ENCODE peak calls at places on chromosome 2, in ten cellular contexts. One of them, this sample, is unnamed.

GRCh38 chr2:99481527-99481926 is 8.3 kb downstream of the REV1 start:
- DNase-seq in fibroblast of the aortic adventitia: no peak
- DNase-seq in GM20000: no peak
- DNase-seq in activated CD8-positive, alpha-beta T cell treated with anti-CD3 and anti-CD28 coated beads for 36 hours: no peak
- DNase-seq in A549: no peak
- DNase-seq in CD4-positive, alpha-beta T cell: no peak
- DNase-seq in Calu3: no peak
- DNase-seq in IMR-90: no peak
- DNase-seq in AG04449: no peak
- DNase-seq in omental fat pad: no peak
- DNase-seq in this sample: no peak

GRCh38 chr2:191151315-191151698 is 513 bp upstream of the STAT4 start:
- DNase-seq in fibroblast of the aortic adventitia: no peak
- DNase-seq in GM20000: no peak
- DNase-seq in activated CD8-positive, alpha-beta T cell treated with anti-CD3 and anti-CD28 coated beads for 36 hours: peak; percentile 52
- DNase-seq in A549: no peak
- DNase-seq in CD4-positive, alpha-beta T cell: no peak
- DNase-seq in Calu3: no peak
- DNase-seq in IMR-90: no peak
- DNase-seq in AG04449: no peak
- DNase-seq in omental fat pad: no peak
- DNase-seq in this sample: no peak

GRCh38 chr2:197803033-197803444 is 1.4 kb upstream of the PLCL1 start:
- DNase-seq in fibroblast of the aortic adventitia: peak; percentile 81
- DNase-seq in GM20000: peak; percentile 67
- DNase-seq in activated CD8-positive, alpha-beta T cell treated with anti-CD3 and anti-CD28 coated beads for 36 hours: peak; percentile 33
- DNase-seq in A549: peak; percentile 53
- DNase-seq in CD4-positive, alpha-beta T cell: no peak
- DNase-seq in Calu3: peak; percentile 36
- DNase-seq in IMR-90: peak; percentile 63
- DNase-seq in AG04449: no peak
- DNase-seq in omental fat pad: no peak
- DNase-seq in this sample: peak; percentile 6

GRCh38 chr2:173184031-173185004 is 108.7 kb downstream of the MAP3K20 start:
- DNase-seq in fibroblast of the aortic adventitia: peak; percentile 100
- DNase-seq in GM20000: no peak
- DNase-seq in activated CD8-positive, alpha-beta T cell treated with anti-CD3 and anti-CD28 coated beads for 36 hours: no peak
- DNase-seq in A549: peak; percentile 96
- DNase-seq in CD4-positive, alpha-beta T cell: no peak
- DNase-seq in Calu3: no peak
- DNase-seq in IMR-90: peak; percentile 100
- DNase-seq in AG04449: peak; percentile 99
- DNase-seq in omental fat pad: no peak
- DNase-seq in this sample: no peak

GRCh38 chr2:102184018-102184417 is 2.8 kb upstream of the IL1RL2 start:
- DNase-seq in fibroblast of the aortic adventitia: peak; percentile 29
- DNase-seq in GM20000: no peak
- DNase-seq in activated CD8-positive, alpha-beta T cell treated with anti-CD3 and anti-CD28 coated beads for 36 hours: no peak
- DNase-seq in A549: no peak
- DNase-seq in CD4-positive, alpha-beta T cell: no peak
- DNase-seq in Calu3: no peak
- DNase-seq in IMR-90: no peak
- DNase-seq in AG04449: no peak
- DNase-seq in omental fat pad: no peak
- DNase-seq in this sample: no peak

GRCh38 chr2:197677056-197677455 is 1.7 kb upstream of the RFTN2 start:
- DNase-seq in fibroblast of the aortic adventitia: no peak
- DNase-seq in GM20000: no peak
- DNase-seq in activated CD8-positive, alpha-beta T cell treated with anti-CD3 and anti-CD28 coated beads for 36 hours: no peak
- DNase-seq in A549: no peak
- DNase-seq in CD4-positive, alpha-beta T cell: no peak
- DNase-seq in Calu3: no peak
- DNase-seq in IMR-90: no peak
- DNase-seq in AG04449: no peak
- DNase-seq in omental fat pad: no peak
- DNase-seq in this sample: no peak

GRCh38 chr2:178579006-178579405 is 98.7 kb downstream of the PLEKHA3 start:
- DNase-seq in fibroblast of the aortic adventitia: peak; percentile 20
- DNase-seq in GM20000: no peak
- DNase-seq in activated CD8-positive, alpha-beta T cell treated with anti-CD3 and anti-CD28 coated beads for 36 hours: no peak
- DNase-seq in A549: no peak
- DNase-seq in CD4-positive, alpha-beta T cell: no peak
- DNase-seq in Calu3: no peak
- DNase-seq in IMR-90: peak; percentile 62
- DNase-seq in AG04449: no peak
- DNase-seq in omental fat pad: no peak
- DNase-seq in this sample: no peak

GRCh38 chr2:1929001-1929400 is 184.7 kb upstream of the PXDN start:
- DNase-seq in fibroblast of the aortic adventitia: no peak
- DNase-seq in GM20000: no peak
- DNase-seq in activated CD8-positive, alpha-beta T cell treated with anti-CD3 and anti-CD28 coated beads for 36 hours: no peak
- DNase-seq in A549: no peak
- DNase-seq in CD4-positive, alpha-beta T cell: no peak
- DNase-seq in Calu3: no peak
- DNase-seq in IMR-90: no peak
- DNase-seq in AG04449: no peak
- DNase-seq in omental fat pad: no peak
- DNase-seq in this sample: no peak

GRCh38 chr2:33521791-33522281 is 45.4 kb downstream of the RASGRP3 start:
- DNase-seq in fibroblast of the aortic adventitia: peak; percentile 98
- DNase-seq in GM20000: no peak
- DNase-seq in activated CD8-positive, alpha-beta T cell treated with anti-CD3 and anti-CD28 coated beads for 36 hours: no peak
- DNase-seq in A549: no peak
- DNase-seq in CD4-positive, alpha-beta T cell: no peak
- DNase-seq in Calu3: no peak
- DNase-seq in IMR-90: no peak
- DNase-seq in AG04449: peak; percentile 47
- DNase-seq in omental fat pad: no peak
- DNase-seq in this sample: peak; percentile 11

GRCh38 chr2:215937190-215937589 is 76.2 kb downstream of the MREG start:
- DNase-seq in fibroblast of the aortic adventitia: no peak
- DNase-seq in GM20000: no peak
- DNase-seq in activated CD8-positive, alpha-beta T cell treated with anti-CD3 and anti-CD28 coated beads for 36 hours: no peak
- DNase-seq in A549: no peak
- DNase-seq in CD4-positive, alpha-beta T cell: no peak
- DNase-seq in Calu3: no peak
- DNase-seq in IMR-90: no peak
- DNase-seq in AG04449: no peak
- DNase-seq in omental fat pad: no peak
- DNase-seq in this sample: no peak

GRCh38 chr2:128791120-128791982 is 472.7 kb upstream of the HS6ST1 start:
- DNase-seq in fibroblast of the aortic adventitia: no peak
- DNase-seq in GM20000: no peak
- DNase-seq in activated CD8-positive, alpha-beta T cell treated with anti-CD3 and anti-CD28 coated beads for 36 hours: no peak
- DNase-seq in A549: no peak
- DNase-seq in CD4-positive, alpha-beta T cell: no peak
- DNase-seq in Calu3: no peak
- DNase-seq in IMR-90: no peak
- DNase-seq in AG04449: no peak
- DNase-seq in omental fat pad: no peak
- DNase-seq in this sample: no peak

GRCh38 chr2:157625311-157625710 is 3.4 kb downstream of the ACVR1C start:
- DNase-seq in fibroblast of the aortic adventitia: peak; percentile 2
- DNase-seq in GM20000: no peak
- DNase-seq in activated CD8-positive, alpha-beta T cell treated with anti-CD3 and anti-CD28 coated beads for 36 hours: peak; percentile 14
- DNase-seq in A549: no peak
- DNase-seq in CD4-positive, alpha-beta T cell: no peak
- DNase-seq in Calu3: no peak
- DNase-seq in IMR-90: no peak
- DNase-seq in AG04449: no peak
- DNase-seq in omental fat pad: no peak
- DNase-seq in this sample: no peak

GRCh38 chr2:120675460-120676130 is 60.1 kb upstream of the GLI2 start:
- DNase-seq in fibroblast of the aortic adventitia: peak; percentile 66
- DNase-seq in GM20000: peak; percentile 76
- DNase-seq in activated CD8-positive, alpha-beta T cell treated with anti-CD3 and anti-CD28 coated beads for 36 hours: peak; percentile 63
- DNase-seq in A549: peak; percentile 57
- DNase-seq in CD4-positive, alpha-beta T cell: no peak
- DNase-seq in Calu3: peak; percentile 80
- DNase-seq in IMR-90: peak; percentile 50
- DNase-seq in AG04449: no peak
- DNase-seq in omental fat pad: peak; percentile 53
- DNase-seq in this sample: peak; percentile 25

GRCh38 chr2:36352024-36352398 is 3.6 kb upstream of the CRIM1 start:
- DNase-seq in fibroblast of the aortic adventitia: peak; percentile 75
- DNase-seq in GM20000: peak; percentile 65
- DNase-seq in activated CD8-positive, alpha-beta T cell treated with anti-CD3 and anti-CD28 coated beads for 36 hours: no peak
- DNase-seq in A549: peak; percentile 73
- DNase-seq in CD4-positive, alpha-beta T cell: no peak
- DNase-seq in Calu3: peak; percentile 35
- DNase-seq in IMR-90: peak; percentile 64
- DNase-seq in AG04449: no peak
- DNase-seq in omental fat pad: no peak
- DNase-seq in this sample: no peak

GRCh38 chr2:161250864-161251436 is 57.3 kb upstream of the PSMD14 start:
- DNase-seq in fibroblast of the aortic adventitia: peak; percentile 44
- DNase-seq in GM20000: peak; percentile 39
- DNase-seq in activated CD8-positive, alpha-beta T cell treated with anti-CD3 and anti-CD28 coated beads for 36 hours: no peak
- DNase-seq in A549: peak; percentile 73
- DNase-seq in CD4-positive, alpha-beta T cell: no peak
- DNase-seq in Calu3: peak; percentile 58
- DNase-seq in IMR-90: peak; percentile 37
- DNase-seq in AG04449: no peak
- DNase-seq in omental fat pad: no peak
- DNase-seq in this sample: peak; percentile 35
- TF ChIP-seq CTCF in fibroblast of the aortic adventitia: peak; percentile 63
- TF ChIP-seq CTCF in GM20000: peak; percentile 31
- TF ChIP-seq CTCF in activated CD8-positive, alpha-beta T cell treated with anti-CD3 and anti-CD28 coated beads for 36 hours: peak; percentile 38
- TF ChIP-seq CTCF in A549: peak; percentile 77
- TF ChIP-seq CTCF in CD4-positive, alpha-beta T cell: peak; percentile 34
- TF ChIP-seq CTCF in Calu3: peak; percentile 31
- TF ChIP-seq CTCF in IMR-90: peak; percentile 53
- TF ChIP-seq CTCF in AG04449: peak; percentile 52
- TF ChIP-seq CTCF in omental fat pad: no peak
- TF ChIP-seq CTCF in this sample: peak; percentile 78

GRCh38 chr2:79025421-79025820 is at the start of gene REG3G:
- DNase-seq in fibroblast of the aortic adventitia: no peak
- DNase-seq in GM20000: no peak
- DNase-seq in activated CD8-positive, alpha-beta T cell treated with anti-CD3 and anti-CD28 coated beads for 36 hours: no peak
- DNase-seq in A549: no peak
- DNase-seq in CD4-positive, alpha-beta T cell: no peak
- DNase-seq in Calu3: no peak
- DNase-seq in IMR-90: no peak
- DNase-seq in AG04449: no peak
- DNase-seq in omental fat pad: no peak
- DNase-seq in this sample: no peak

DNA sequence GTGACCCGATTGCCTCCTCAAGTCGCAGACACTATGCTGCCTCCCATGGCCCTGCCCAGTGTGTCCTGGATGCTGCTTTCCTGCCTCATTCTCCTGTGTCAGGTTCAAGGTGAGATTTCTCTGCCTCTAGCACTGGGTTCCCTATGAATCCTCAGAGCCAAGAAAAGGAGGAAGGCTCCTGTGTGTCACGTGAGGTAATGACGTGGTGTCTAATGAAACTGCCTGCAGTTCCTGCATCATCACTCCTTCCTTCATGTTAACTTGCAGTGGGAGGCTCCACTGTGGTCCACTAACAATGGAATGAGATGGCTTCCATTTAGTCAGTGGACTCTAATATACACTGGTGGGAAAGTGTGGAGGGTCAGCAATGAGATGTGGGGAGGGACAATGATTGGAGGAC is 559 bp downstream of the REG3G start:
- DNase-seq in fibroblast of the aortic adventitia: no peak
- DNase-seq in GM20000: no peak
- DNase-seq in activated CD8-positive, alpha-beta T cell treated with anti-CD3 and anti-CD28 coated beads for 36 hours: no peak
- DNase-seq in A549: no peak
- DNase-seq in CD4-positive, alpha-beta T cell: no peak
- DNase-seq in Calu3: no peak
- DNase-seq in IMR-90: no peak
- DNase-seq in AG04449: no peak
- DNase-seq in omental fat pad: no peak
- DNase-seq in this sample: no peak
- TF ChIP-seq CTCF in fibroblast of the aortic adventitia: no peak
- TF ChIP-seq CTCF in GM20000: no peak
- TF ChIP-seq CTCF in activated CD8-positive, alpha-beta T cell treated with anti-CD3 and anti-CD28 coated beads for 36 hours: no peak
- TF ChIP-seq CTCF in A549: no peak
- TF ChIP-seq CTCF in CD4-positive, alpha-beta T cell: no peak
- TF ChIP-seq CTCF in Calu3: no peak
- TF ChIP-seq CTCF in IMR-90: no peak
- TF ChIP-seq CTCF in AG04449: no peak
- TF ChIP-seq CTCF in omental fat pad: no peak
- TF ChIP-seq CTCF in this sample: no peak

GRCh38 chr2:224646242-224646846 is 61.2 kb upstream of the CUL3 start:
- DNase-seq in fibroblast of the aortic adventitia: peak; percentile 25
- DNase-seq in GM20000: no peak
- DNase-seq in activated CD8-positive, alpha-beta T cell treated with anti-CD3 and anti-CD28 coated beads for 36 hours: peak; percentile 42
- DNase-seq in A549: peak; percentile 36
- DNase-seq in CD4-positive, alpha-beta T cell: no peak
- DNase-seq in Calu3: peak; percentile 8
- DNase-seq in IMR-90: peak; percentile 4
- DNase-seq in AG04449: no peak
- DNase-seq in omental fat pad: no peak
- DNase-seq in this sample: no peak
- TF ChIP-seq CTCF in fibroblast of the aortic adventitia: peak; percentile 60
- TF ChIP-seq CTCF in GM20000: no peak
- TF ChIP-seq CTCF in activated CD8-positive, alpha-beta T cell treated with anti-CD3 and anti-CD28 coated beads for 36 hours: peak; percentile 67
- TF ChIP-seq CTCF in A549: peak; percentile 72
- TF ChIP-seq CTCF in CD4-positive, alpha-beta T cell: peak; percentile 68
- TF ChIP-seq CTCF in Calu3: peak; percentile 75
- TF ChIP-seq CTCF in IMR-90: peak; percentile 52
- TF ChIP-seq CTCF in AG04449: peak; percentile 49
- TF ChIP-seq CTCF in omental fat pad: no peak
- TF ChIP-seq CTCF in this sample: peak; percentile 52

GRCh38 chr2:119066272-119066804 is 92.2 kb downstream of the C1QL2 start:
- DNase-seq in fibroblast of the aortic adventitia: no peak
- DNase-seq in GM20000: no peak
- DNase-seq in activated CD8-positive, alpha-beta T cell treated with anti-CD3 and anti-CD28 coated beads for 36 hours: no peak
- DNase-seq in A549: no peak
- DNase-seq in CD4-positive, alpha-beta T cell: no peak
- DNase-seq in Calu3: no peak
- DNase-seq in IMR-90: no peak
- DNase-seq in AG04449: no peak
- DNase-seq in omental fat pad: no peak
- DNase-seq in this sample: no peak

GRCh38 chr2:119068154-119068725 is 90.3 kb downstream of the C1QL2 start:
- DNase-seq in fibroblast of the aortic adventitia: no peak
- DNase-seq in GM20000: no peak
- DNase-seq in activated CD8-positive, alpha-beta T cell treated with anti-CD3 and anti-CD28 coated beads for 36 hours: no peak
- DNase-seq in A549: no peak
- DNase-seq in CD4-positive, alpha-beta T cell: no peak
- DNase-seq in Calu3: no peak
- DNase-seq in IMR-90: no peak
- DNase-seq in AG04449: no peak
- DNase-seq in omental fat pad: no peak
- DNase-seq in this sample: no peak

GRCh38 chr2:119069781-119070180 is 88.8 kb downstream of the C1QL2 start:
- DNase-seq in fibroblast of the aortic adventitia: no peak
- DNase-seq in GM20000: no peak
- DNase-seq in activated CD8-positive, alpha-beta T cell treated with anti-CD3 and anti-CD28 coated beads for 36 hours: no peak
- DNase-seq in A549: no peak
- DNase-seq in CD4-positive, alpha-beta T cell: no peak
- DNase-seq in Calu3: no peak
- DNase-seq in IMR-90: no peak
- DNase-seq in AG04449: no peak
- DNase-seq in omental fat pad: no peak
- DNase-seq in this sample: no peak

GRCh38 chr2:119073213-119073612 is 85.3 kb downstream of the C1QL2 start:
- DNase-seq in fibroblast of the aortic adventitia: no peak
- DNase-seq in GM20000: no peak
- DNase-seq in activated CD8-positive, alpha-beta T cell treated with anti-CD3 and anti-CD28 coated beads for 36 hours: no peak
- DNase-seq in A549: no peak
- DNase-seq in CD4-positive, alpha-beta T cell: no peak
- DNase-seq in Calu3: no peak
- DNase-seq in IMR-90: no peak
- DNase-seq in AG04449: no peak
- DNase-seq in omental fat pad: no peak
- DNase-seq in this sample: no peak

GRCh38 chr2:119071476-119071875 is 87.1 kb downstream of the C1QL2 start:
- DNase-seq in fibroblast of the aortic adventitia: no peak
- DNase-seq in GM20000: no peak
- DNase-seq in activated CD8-positive, alpha-beta T cell treated with anti-CD3 and anti-CD28 coated beads for 36 hours: no peak
- DNase-seq in A549: no peak
- DNase-seq in CD4-positive, alpha-beta T cell: no peak
- DNase-seq in Calu3: no peak
- DNase-seq in IMR-90: no peak
- DNase-seq in AG04449: no peak
- DNase-seq in omental fat pad: no peak
- DNase-seq in this sample: no peak
- TF ChIP-seq CTCF in fibroblast of the aortic adventitia: no peak
- TF ChIP-seq CTCF in GM20000: no peak
- TF ChIP-seq CTCF in activated CD8-positive, alpha-beta T cell treated with anti-CD3 and anti-CD28 coated beads for 36 hours: no peak
- TF ChIP-seq CTCF in A549: no peak
- TF ChIP-seq CTCF in CD4-positive, alpha-beta T cell: no peak
- TF ChIP-seq CTCF in Calu3: no peak
- TF ChIP-seq CTCF in IMR-90: no peak
- TF ChIP-seq CTCF in AG04449: no peak
- TF ChIP-seq CTCF in omental fat pad: no peak
- TF ChIP-seq CTCF in this sample: no peak

This sample was measured in LNCaP clone FGC.